ENCODE peak calls at places on chromosomes 12 and 14, in seven cellular contexts. P is osteocyte, F is psoas muscle, E is tibial artery, G is GM23338, Z is fibroblast of lung, U is AG04450. K is an unnamed sample.

GRCh38 chr14:61179776-61180398 is 101.3 kb downstream of the TMEM30B start:
- DNase-seq in P (no peak), F (no peak), E (no peak), G (no peak), Z (peak), U (no peak), K (no peak)

GRCh38 chr12:103369929-103370328 is 125.8 kb downstream of the C12orf42 start:
- DNase-seq in P (no peak), F (no peak), E (no peak), G (no peak), Z (no peak), U (no peak), K (no peak)

GRCh38 chr12:111557271-111558106 is 41.6 kb downstream of the ATXN2 start:
- DNase-seq in P (no peak), F (no peak), E (no peak), G (no peak), Z (peak), U (no peak), K (no peak)

GRCh38 chr14:100889641-100890040 is 13.9 kb downstream of the RTL1 start:
- DNase-seq in P (no peak), F (peak), E (no peak), G (no peak), Z (no peak), U (no peak), K (peak)

GRCh38 chr12:79140711-79141110 is 276.1 kb downstream of the SYT1 start:
- DNase-seq in P (no peak), F (no peak), E (no peak), G (no peak), Z (no peak), U (no peak), K (no peak)

GRCh38 chr14:77045570-77045890 is 17.0 kb upstream of the IRF2BPL start:
- DNase-seq in P (no peak), F (peak), E (no peak), G (no peak), Z (no peak), U (no peak), K (no peak)

GRCh38 chr12:119659289-119659897 is 8.5 kb upstream of the PRKAB1 start:
- DNase-seq in P (no peak), F (no peak), E (no peak), G (peak), Z (no peak), U (no peak), K (no peak)

GRCh38 chr14:68574906-68575305 is 218.0 kb downstream of the ZFP36L1 start:
- DNase-seq in P (no peak), F (no peak), E (no peak), G (no peak), Z (peak), U (no peak), K (no peak)

GRCh38 chr12:77339610-77340009 is 274.2 kb upstream of the E2F7 start:
- DNase-seq in P (no peak), F (no peak), E (no peak), G (no peak), Z (peak), U (no peak), K (no peak)

GRCh38 chr12:53071591-53072551 is 7.3 kb downstream of the SPRYD3 start:
- DNase-seq in P (no peak), F (peak), E (peak), G (no peak), Z (peak), U (no peak), K (no peak)
- TF ChIP-seq CTCF in P (peak), F (no peak), E (no peak), G (peak), Z (peak), U (peak), K (no peak)

GRCh38 chr12:124603143-124603542 is 35.7 kb upstream of the NCOR2 start:
- DNase-seq in P (no peak), F (no peak), E (no peak), G (no peak), Z (no peak), U (no peak), K (no peak)

GRCh38 chr12:124595444-124595843 is 28.0 kb upstream of the NCOR2 start:
- DNase-seq in P (no peak), F (no peak), E (no peak), G (no peak), Z (no peak), U (no peak), K (no peak)

GRCh38 chr12:124601699-124602098 is 34.3 kb upstream of the NCOR2 start:
- DNase-seq in P (no peak), F (no peak), E (no peak), G (no peak), Z (peak), U (no peak), K (no peak)

GRCh38 chr12:124597041-124597440 is 29.6 kb upstream of the NCOR2 start:
- DNase-seq in P (no peak), F (no peak), E (no peak), G (no peak), Z (no peak), U (no peak), K (no peak)

GRCh38 chr12:124599074-124599999 is 31.9 kb upstream of the NCOR2 start:
- DNase-seq in P (no peak), F (no peak), E (no peak), G (no peak), Z (peak), U (no peak), K (no peak)
- TF ChIP-seq CTCF in P (no peak), F (no peak), E (no peak), G (no peak), Z (no peak), U (peak), K (no peak)

GRCh38 chr14:22112004-22112403 is 438.4 kb upstream of the OR4E1 start:
- DNase-seq in P (no peak), F (no peak), E (no peak), G (peak), Z (no peak), U (no peak), K (no peak)

GRCh38 chr14:22105643-22106042 is 432.0 kb upstream of the OR4E1 start:
- DNase-seq in P (no peak), F (no peak), E (no peak), G (no peak), Z (no peak), U (no peak), K (no peak)

GRCh38 chr14:22107734-22108133 is 434.1 kb upstream of the OR4E1 start:
- DNase-seq in P (no peak), F (no peak), E (no peak), G (no peak), Z (no peak), U (no peak), K (no peak)

GRCh38 chr14:22104971-22105641 is 431.5 kb upstream of the OR4E1 start:
- DNase-seq in P (no peak), F (no peak), E (no peak), G (no peak), Z (no peak), U (no peak), K (no peak)

DNA sequence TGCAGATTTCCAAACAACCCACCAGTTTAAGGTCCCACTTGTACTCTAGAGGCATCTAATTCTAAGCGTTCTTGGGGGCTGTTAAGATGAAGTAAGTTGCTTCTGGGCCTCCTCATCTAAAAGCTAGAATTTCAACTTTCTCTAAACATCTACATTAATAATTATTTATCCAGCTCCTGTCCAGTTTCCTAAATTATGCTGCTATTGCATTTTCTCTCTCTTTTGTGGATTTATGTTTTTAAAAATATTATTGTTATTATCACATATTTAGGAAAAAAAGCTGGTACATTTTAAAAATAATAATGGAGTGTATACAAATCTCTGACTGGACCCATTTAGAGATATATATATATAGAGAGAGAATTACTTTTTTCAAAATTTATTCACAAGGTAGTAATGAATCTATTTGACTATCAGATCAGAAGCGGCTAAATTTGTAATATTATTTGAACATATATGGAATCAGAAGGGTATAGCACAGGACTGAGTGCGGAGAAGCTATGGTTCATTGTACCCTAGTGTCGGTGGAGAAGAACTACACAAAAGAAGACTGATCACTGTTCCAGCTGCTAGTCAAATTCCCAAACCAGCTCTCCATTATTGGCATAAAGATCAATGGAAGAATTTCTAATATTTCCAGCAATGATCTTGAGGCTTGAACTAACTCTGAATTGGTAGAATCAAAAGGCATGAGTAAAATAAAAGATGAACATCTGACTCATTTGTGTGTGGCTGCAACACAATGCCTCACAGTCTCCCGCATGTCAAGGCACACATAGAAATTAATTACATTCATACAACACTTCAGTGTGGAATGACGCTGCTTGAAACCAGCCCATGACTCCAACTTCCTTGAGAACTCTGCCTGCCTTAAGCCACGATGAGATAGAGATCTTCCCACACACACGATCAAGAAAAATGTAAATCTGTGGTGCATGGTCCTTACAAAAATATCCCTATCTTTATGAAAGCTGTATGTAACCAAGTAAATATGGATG is 433.4 kb upstream of the OR4E1 start:
- DNase-seq in P (no peak), F (no peak), E (no peak), G (no peak), Z (no peak), U (no peak), K (no peak)
- TF ChIP-seq CTCF in P (no peak), F (no peak), E (no peak), G (peak), Z (no peak), U (no peak), K (peak)

GRCh38 chr12:123227581-123228258 is 5.2 kb downstream of the MPHOSPH9 start:
- DNase-seq in P (no peak), F (no peak), E (no peak), G (no peak), Z (no peak), U (no peak), K (no peak)
- TF ChIP-seq CTCF in P (no peak), F (no peak), E (no peak), G (no peak), Z (no peak), U (no peak), K (no peak)